ENCODE peak calls at places on chromosomes 16 and 17, in six cellular contexts. P is A549; V is fibroblast of pulmonary artery; J is CD4-positive, alpha-beta memory T cell; F is activated effector memory CD4-positive, alpha-beta T cell treated with Interleukin-2 at 50 U/mL for 16 hours; U is WTC11. X is an unnamed sample.

GRCh38 chr17:19897901-19898300 is 30.2 kb upstream of the ULK2 start:
- DNase-seq in P (peak), V (peak), J (no peak), F (no peak), U (no peak), X (no peak)

GRCh38 chr16:27625050-27625697 is 75.2 kb downstream of the KATNIP start:
- DNase-seq in P (peak), V (peak), J (no peak), F (no peak), U (no peak), X (no peak)

GRCh38 chr17:46943511-46944393 is 20.8 kb downstream of the GOSR2 start:
- DNase-seq in P (no peak), V (peak), J (no peak), F (no peak), U (peak), X (no peak)

GRCh38 chr16:16009396-16009795 is 60.0 kb downstream of the ABCC1 start:
- DNase-seq in P (no peak), V (no peak), J (no peak), F (no peak), U (no peak), X (no peak)

GRCh38 chr16:85205747-85206471 is 93.6 kb upstream of the CIBAR2 start:
- DNase-seq in P (peak), V (peak), J (no peak), F (no peak), U (no peak), X (no peak)

GRCh38 chr17:29619251-29619650 is 3.5 kb downstream of the CORO6 start:
- DNase-seq in P (peak), V (peak), J (no peak), F (no peak), U (no peak), X (no peak)

GRCh38 chr17:17402558-17402957 is 74.2 kb upstream of the MED9 start:
- DNase-seq in P (no peak), V (no peak), J (no peak), F (no peak), U (no peak), X (no peak)

GRCh38 chr17:7041607-7042506 is 2.0 kb downstream of the SLC16A11 start:
- DNase-seq in P (no peak), V (no peak), J (no peak), F (no peak), U (peak), X (no peak)

GRCh38 chr17:35088647-35088910 is 25.1 kb upstream of the RFFL start:
- DNase-seq in P (peak), V (no peak), J (no peak), F (no peak), U (no peak), X (no peak)

GRCh38 chr17:68910789-68911431 is 44.3 kb downstream of the ABCA8 start:
- DNase-seq in P (no peak), V (no peak), J (no peak), F (no peak), U (no peak), X (no peak)

GRCh38 chr17:57785032-57785431 is 39.9 kb upstream of the CCDC182 start:
- DNase-seq in P (no peak), V (peak), J (no peak), F (no peak), U (no peak), X (no peak)

GRCh38 chr16:53061701-53062159 is 6.9 kb downstream of the CHD9 start:
- DNase-seq in P (no peak), V (no peak), J (no peak), F (no peak), U (no peak), X (no peak)

GRCh38 chr17:67490471-67490870 is 113.4 kb downstream of the PITPNC1 start:
- DNase-seq in P (no peak), V (no peak), J (no peak), F (no peak), U (no peak), X (no peak)

GRCh38 chr16:53913920-53914319 is 210.0 kb downstream of the FTO start:
- DNase-seq in P (no peak), V (no peak), J (no peak), F (no peak), U (no peak), X (no peak)

GRCh38 chr16:46691720-46692119 is 2.3 kb downstream of the ORC6 start:
- DNase-seq in P (no peak), V (peak), J (no peak), F (no peak), U (no peak), X (no peak)

GRCh38 chr16:5502944-5503343 is 405.3 kb upstream of the EEF2KMT start:
- DNase-seq in P (no peak), V (no peak), J (no peak), F (no peak), U (no peak), X (no peak)

GRCh38 chr16:50644730-50645129 is 36.4 kb downstream of the SNX20 start:
- DNase-seq in P (peak), V (peak), J (peak), F (no peak), U (peak), X (no peak)

GRCh38 chr16:50603206-50604064 is 55.2 kb downstream of the NKD1 start:
- DNase-seq in P (no peak), V (peak), J (no peak), F (no peak), U (no peak), X (no peak)

GRCh38 chr17:57636274-57636673 is 108.8 kb downstream of the CCDC182 start:
- DNase-seq in P (no peak), V (no peak), J (no peak), F (no peak), U (no peak), X (no peak)

GRCh38 chr17:37698132-37698615 is 46.7 kb downstream of the HNF1B start:
- DNase-seq in P (peak), V (no peak), J (no peak), F (no peak), U (no peak), X (no peak)

GRCh38 chr16:86252596-86252995 is 257.7 kb upstream of the FOXF1 start:
- DNase-seq in P (peak), V (peak), J (no peak), F (no peak), U (peak), X (peak)

GRCh38 chr17:20207295-20207985 is 198.3 kb downstream of the SPECC1 start:
- DNase-seq in P (no peak), V (no peak), J (no peak), F (no peak), U (no peak), X (no peak)

X was measured in HEK293T.